ENCODE peak calls at places on chromosomes 6 and 20, in six cellular contexts. One of them, this sample, is unnamed.

GRCh38 chr6:128370072-128370471 is 150.3 kb downstream of the PTPRK start:
- DNase-seq in AG10803: peak; percentile 56
- DNase-seq in H1: no peak
- DNase-seq in GM12865: no peak
- DNase-seq in adipocyte: peak; percentile 69
- DNase-seq in EH: peak; percentile 66
- DNase-seq in this sample: no peak

GRCh38 chr20:23341073-23341472 is 9.5 kb upstream of the NXT1 start:
- DNase-seq in adipocyte: no peak
- DNase-seq in AG10803: no peak
- DNase-seq in GM12865: peak; percentile 62
- DNase-seq in EH: no peak
- DNase-seq in H1: no peak
- DNase-seq in this sample: no peak

GRCh38 chr6:22657341-22657985 is 88.1 kb downstream of the HDGFL1 start:
- DNase-seq in GM12865: peak; percentile 46
- DNase-seq in AG10803: peak; percentile 8
- DNase-seq in H1: no peak
- DNase-seq in adipocyte: peak; percentile 24
- DNase-seq in EH: no peak
- DNase-seq in this sample: no peak

GRCh38 chr20:23302386-23302785 is 48.2 kb upstream of the NXT1 start:
- DNase-seq in AG10803: no peak
- DNase-seq in H1: no peak
- DNase-seq in adipocyte: no peak
- DNase-seq in EH: no peak
- DNase-seq in GM12865: no peak
- DNase-seq in this sample: no peak

GRCh38 chr20:48205786-48206185 is 420.5 kb upstream of the SULF2 start:
- DNase-seq in adipocyte: no peak
- DNase-seq in AG10803: no peak
- DNase-seq in GM12865: no peak
- DNase-seq in EH: no peak
- DNase-seq in H1: no peak
- DNase-seq in this sample: no peak

GRCh38 chr6:37074053-37074827 is 68.8 kb downstream of the FGD2 start:
- DNase-seq in GM12865: no peak
- DNase-seq in EH: peak; percentile 58
- DNase-seq in AG10803: peak; percentile 78
- DNase-seq in H1: no peak
- DNase-seq in adipocyte: peak; percentile 51
- DNase-seq in this sample: no peak

GRCh38 chr20:10635476-10636208 is 38.2 kb downstream of the JAG1 start:
- DNase-seq in GM12865: no peak
- DNase-seq in AG10803: no peak
- DNase-seq in H1: no peak
- DNase-seq in EH: peak; percentile 70
- DNase-seq in adipocyte: peak; percentile 33
- DNase-seq in this sample: no peak

GRCh38 chr20:64064145-64064698 is 1.2 kb downstream of the TCEA2 start:
- DNase-seq in AG10803: peak; percentile 60
- DNase-seq in adipocyte: peak; percentile 67
- DNase-seq in H1: no peak
- DNase-seq in GM12865: no peak
- DNase-seq in EH: peak; percentile 80
- DNase-seq in this sample: no peak

GRCh38 chr6:46312657-46313056 is 141.9 kb upstream of the ENPP5 start:
- DNase-seq in AG10803: peak; percentile 24
- DNase-seq in H1: no peak
- DNase-seq in EH: no peak
- DNase-seq in adipocyte: no peak
- DNase-seq in GM12865: no peak
- DNase-seq in this sample: no peak

GRCh38 chr6:111462770-111463391 is 20.1 kb downstream of the REV3L start:
- DNase-seq in GM12865: no peak
- DNase-seq in adipocyte: no peak
- DNase-seq in EH: peak; percentile 39
- DNase-seq in AG10803: peak; percentile 49
- DNase-seq in H1: no peak
- DNase-seq in this sample: no peak

GRCh38 chr6:38489951-38490350 is 149.8 kb downstream of the BTBD9 start:
- DNase-seq in GM12865: no peak
- DNase-seq in AG10803: peak; percentile 87
- DNase-seq in EH: peak; percentile 78
- DNase-seq in H1: no peak
- DNase-seq in adipocyte: peak; percentile 73
- DNase-seq in this sample: no peak

GRCh38 chr20:37986873-37987601 is 46.2 kb downstream of the TTI1 start:
- DNase-seq in EH: peak; percentile 71
- DNase-seq in H1: no peak
- DNase-seq in adipocyte: peak; percentile 82
- DNase-seq in GM12865: no peak
- DNase-seq in AG10803: peak; percentile 77
- DNase-seq in this sample: no peak

GRCh38 chr6:13528232-13528631 is 40.8 kb upstream of the GFOD1 start:
- DNase-seq in adipocyte: peak; percentile 12
- DNase-seq in EH: no peak
- DNase-seq in AG10803: no peak
- DNase-seq in H1: no peak
- DNase-seq in GM12865: no peak
- DNase-seq in this sample: no peak

GRCh38 chr6:16712931-16713484 is 48.3 kb downstream of the ATXN1 start:
- DNase-seq in H1: no peak
- DNase-seq in EH: peak; percentile 94
- DNase-seq in adipocyte: peak; percentile 94
- DNase-seq in GM12865: peak; percentile 54
- DNase-seq in AG10803: peak; percentile 93
- DNase-seq in this sample: no peak

GRCh38 chr6:38509713-38510112 is 130.0 kb downstream of the BTBD9 start:
- DNase-seq in AG10803: peak; percentile 72
- DNase-seq in GM12865: no peak
- DNase-seq in adipocyte: peak; percentile 58
- DNase-seq in H1: no peak
- DNase-seq in EH: peak; percentile 72
- DNase-seq in this sample: no peak

GRCh38 chr6:170122676-170123075 is 168.2 kb downstream of the DLL1 start:
- DNase-seq in EH: no peak
- DNase-seq in adipocyte: no peak
- DNase-seq in AG10803: no peak
- DNase-seq in GM12865: no peak
- DNase-seq in H1: peak; percentile 1
- DNase-seq in this sample: no peak

GRCh38 chr20:51121901-51122412 is 99.0 kb upstream of the KCNG1 start:
- DNase-seq in GM12865: no peak
- DNase-seq in H1: peak; percentile 54
- DNase-seq in EH: peak; percentile 70
- DNase-seq in adipocyte: peak; percentile 53
- DNase-seq in AG10803: peak; percentile 23
- DNase-seq in this sample: no peak

GRCh38 chr6:105981002-105981887 is 104.9 kb upstream of the PRDM1 start:
- DNase-seq in AG10803: no peak
- DNase-seq in H1: peak; percentile 79
- DNase-seq in adipocyte: peak; percentile 35
- DNase-seq in EH: no peak
- DNase-seq in GM12865: peak; percentile 41
- DNase-seq in this sample: no peak

GRCh38 chr6:71510856-71511255 is 222.2 kb downstream of the OGFRL1 start:
- DNase-seq in H1: no peak
- DNase-seq in adipocyte: no peak
- DNase-seq in AG10803: no peak
- DNase-seq in GM12865: no peak
- DNase-seq in EH: no peak
- DNase-seq in this sample: no peak

GRCh38 chr6:147906361-147906760 is 397.9 kb downstream of the SAMD5 start:
- DNase-seq in H1: no peak
- DNase-seq in AG10803: no peak
- DNase-seq in EH: peak; percentile 69
- DNase-seq in GM12865: no peak
- DNase-seq in adipocyte: peak; percentile 65
- DNase-seq in this sample: no peak

GRCh38 chr20:10508060-10508459 is 73.0 kb downstream of the SLX4IP start:
- DNase-seq in AG10803: peak; percentile 53
- DNase-seq in adipocyte: peak; percentile 10
- DNase-seq in H1: no peak
- DNase-seq in EH: peak; percentile 55
- DNase-seq in GM12865: no peak
- DNase-seq in this sample: no peak

GRCh38 chr6:22142931-22143330 is 153.9 kb downstream of the PRL start:
- DNase-seq in adipocyte: no peak
- DNase-seq in H1: no peak
- DNase-seq in AG10803: no peak
- DNase-seq in GM12865: no peak
- DNase-seq in EH: no peak
- DNase-seq in this sample: no peak